ENCODE peak calls at places on chromosomes 3 and 15, in six cellular contexts. P, S, W, Q, N and L are unnamed samples.

GRCh38 chr15:30990451-30991300 is 752 bp downstream of the MTMR10 start:
- DNase-seq in Q (no peak), N (no peak), S (no peak), W (no peak), P (no peak), L (no peak)

GRCh38 chr15:39442898-39443297 is 138.0 kb upstream of the THBS1 start:
- DNase-seq in W (no peak), Q (no peak), N (no peak), S (no peak), P (no peak), L (no peak)

GRCh38 chr3:176663819-176664218 is 533.5 kb downstream of the TBL1XR1 start:
- DNase-seq in N (no peak), Q (no peak), S (peak), P (peak), W (peak), L (peak)

GRCh38 chr3:157131861-157132260 is 28.1 kb downstream of the CCNL1 start:
- DNase-seq in Q (no peak), N (no peak), P (no peak), S (no peak), W (no peak), L (no peak)

GRCh38 chr15:82231233-82231632 is 31.3 kb downstream of the EFL1 start:
- DNase-seq in P (no peak), Q (no peak), W (no peak), S (no peak), N (no peak), L (no peak)

GRCh38 chr3:63096248-63097058 is 181.7 kb upstream of the SYNPR start:
- DNase-seq in Q (no peak), W (no peak), S (no peak), N (no peak), P (no peak), L (no peak)

GRCh38 chr15:37783290-37783689 is 151.2 kb upstream of the TMCO5A start:
- DNase-seq in W (no peak), Q (no peak), P (no peak), N (no peak), S (no peak), L (no peak)

GRCh38 chr15:42010434-42010833 is 10.4 kb downstream of the PLA2G4E start:
- DNase-seq in P (no peak), N (no peak), Q (no peak), S (no peak), W (no peak), L (no peak)

GRCh38 chr3:172869797-172870518 is 119.4 kb downstream of the ECT2 start:
- DNase-seq in Q (no peak), S (no peak), P (no peak), N (no peak), W (no peak), L (no peak)

GRCh38 chr3:14616606-14617507 is 34.7 kb upstream of the CCDC174 start:
- DNase-seq in N (no peak), P (no peak), W (no peak), Q (no peak), S (no peak), L (no peak)

GRCh38 chr3:27641888-27642601 is 80.1 kb downstream of the EOMES start:
- DNase-seq in P (no peak), S (no peak), N (no peak), W (no peak), Q (no peak), L (no peak)

GRCh38 chr3:45983865-45984264 is 11.8 kb downstream of the FYCO1 start:
- DNase-seq in W (no peak), N (no peak), S (no peak), P (no peak), Q (no peak), L (no peak)

GRCh38 chr3:172084871-172085556 is 45.6 kb downstream of the FNDC3B start:
- DNase-seq in Q (no peak), S (no peak), N (no peak), P (no peak), W (no peak), L (no peak)

GRCh38 chr3:70989174-70989573 is 594.4 kb downstream of the FOXP1 start:
- DNase-seq in S (peak), Q (no peak), W (no peak), N (no peak), P (peak), L (no peak)

GRCh38 chr3:185830018-185830797 is 5.4 kb upstream of the IGF2BP2 start:
- DNase-seq in N (no peak), S (no peak), P (no peak), W (no peak), Q (no peak), L (no peak)

GRCh38 chr3:65729973-65730372 is 308.7 kb downstream of the MAGI1 start:
- DNase-seq in W (no peak), Q (no peak), P (peak), S (no peak), N (no peak), L (no peak)

GRCh38 chr15:22951381-22952280 is 28.5 kb downstream of the CYFIP1 start:
- DNase-seq in S (no peak), P (no peak), N (no peak), W (no peak), Q (no peak), L (no peak)

GRCh38 chr3:142022381-142022780 is 127.0 kb downstream of the TFDP2 start:
- DNase-seq in S (no peak), W (peak), Q (no peak), N (no peak), P (no peak), L (peak)

GRCh38 chr15:94206463-94207167 is 24.7 kb upstream of the MCTP2 start:
- DNase-seq in Q (no peak), N (no peak), S (no peak), P (peak), W (no peak), L (no peak)

GRCh38 chr3:189355481-189356201 is 183.9 kb downstream of the TPRG1 start:
- DNase-seq in N (no peak), W (no peak), S (peak), Q (no peak), P (no peak), L (no peak)

GRCh38 chr15:29139540-29140459 is 129.8 kb downstream of the NSMCE3 start:
- DNase-seq in N (peak), P (no peak), Q (peak), W (peak), S (no peak), L (peak)

GRCh38 chr15:73822998-73823397 is 50.4 kb upstream of the TBC1D21 start:
- DNase-seq in N (peak), W (no peak), S (no peak), P (no peak), Q (no peak), L (no peak)

GRCh38 chr15:77017761-77018720 is 23.1 kb downstream of the PSTPIP1 start:
- DNase-seq in W (peak), N (no peak), S (no peak), Q (no peak), P (no peak), L (no peak)

GRCh38 chr15:36358094-36358961 is 221.1 kb upstream of the CDIN1 start:
- DNase-seq in W (no peak), S (peak), Q (no peak), P (no peak), N (no peak), L (no peak)

GRCh38 chr3:101926594-101927105 is 77.3 kb downstream of the NFKBIZ start:
- DNase-seq in P (no peak), W (no peak), Q (no peak), S (no peak), N (no peak), L (no peak)

GRCh38 chr15:65613365-65613764 is 2.4 kb upstream of the INTS14 start:
- DNase-seq in S (no peak), P (no peak), W (no peak), N (no peak), Q (no peak), L (no peak)

GRCh38 chr3:13229291-13229949 is 156.2 kb upstream of the IQSEC1 start:
- DNase-seq in W (peak), S (no peak), P (no peak), N (no peak), Q (no peak), L (peak)

GRCh38 chr3:44476181-44476599 is 1.3 kb downstream of the ZNF445 start:
- DNase-seq in W (no peak), S (no peak), P (peak), N (no peak), Q (no peak), L (no peak)

GRCh38 chr3:52494446-52494845 is 692 bp upstream of the STAB1 start:
- DNase-seq in Q (peak), S (no peak), W (no peak), P (no peak), N (no peak), L (no peak)
- TF ChIP-seq CTCF in Q (no peak), S (no peak), W (no peak), P (no peak), N (no peak), L (peak)

GRCh38 chr15:68773036-68773435 is 47.7 kb downstream of the ANP32A start:
- DNase-seq in Q (no peak), W (no peak), N (no peak), S (no peak), P (no peak), L (no peak)
- TF ChIP-seq CTCF in Q (no peak), W (no peak), N (no peak), S (no peak), P (no peak), L (no peak)

GRCh38 chr15:92421980-92422379 is 28.3 kb downstream of the ST8SIA2 start:
- DNase-seq in S (no peak), Q (no peak), N (no peak), W (no peak), P (peak), L (no peak)
- TF ChIP-seq CTCF in S (no peak), Q (no peak), N (no peak), W (no peak), P (no peak), L (no peak)

GRCh38 chr3:51722362-51722761 is 15.5 kb downstream of the GRM2 start:
- DNase-seq in Q (no peak), P (no peak), S (no peak), N (no peak), W (no peak), L (no peak)
- TF ChIP-seq CTCF in Q (no peak), P (no peak), S (no peak), N (no peak), W (no peak), L (no peak)

GRCh38 chr15:78599189-78599588 is 21.6 kb downstream of the CHRNA3 start:
- DNase-seq in W (no peak), Q (no peak), S (no peak), N (no peak), P (no peak), L (no peak)

GRCh38 chr15:78605201-78605600 is 15.6 kb downstream of the CHRNA3 start:
- DNase-seq in P (no peak), S (no peak), W (no peak), Q (no peak), N (no peak), L (no peak)

GRCh38 chr15:78605680-78606079 is 15.1 kb downstream of the CHRNA3 start:
- DNase-seq in N (no peak), P (no peak), S (no peak), W (no peak), Q (no peak), L (no peak)

GRCh38 chr15:78604420-78604819 is 16.4 kb downstream of the CHRNA3 start:
- DNase-seq in W (no peak), Q (no peak), N (no peak), S (no peak), P (no peak), L (no peak)
- TF ChIP-seq CTCF in W (no peak), Q (no peak), N (no peak), S (no peak), P (no peak), L (no peak)

GRCh38 chr15:63473999-63474809 is 30.2 kb upstream of the USP3 start:
- DNase-seq in P (no peak), Q (no peak), W (peak), N (no peak), S (peak), L (peak)
- TF ChIP-seq CTCF in P (no peak), Q (no peak), W (peak), N (no peak), S (peak), L (peak)

GRCh38 chr15:97966924-97967620 is 6.6 kb downstream of the ARRDC4 start:
- DNase-seq in W (no peak), Q (no peak), S (no peak), N (no peak), P (no peak), L (no peak)

GRCh38 chr15:97968380-97968779 is 7.9 kb downstream of the ARRDC4 start:
- DNase-seq in P (peak), W (no peak), Q (no peak), N (no peak), S (no peak), L (no peak)

GRCh38 chr15:97976129-97976528 is 15.6 kb downstream of the ARRDC4 start:
- DNase-seq in Q (no peak), N (no peak), P (no peak), W (no peak), S (no peak), L (no peak)

GRCh38 chr15:97976766-97977503 is 16.4 kb downstream of the ARRDC4 start:
- DNase-seq in P (no peak), W (no peak), Q (no peak), S (no peak), N (no peak), L (no peak)

GRCh38 chr15:97972366-97972765 is 11.9 kb downstream of the ARRDC4 start:
- DNase-seq in Q (peak), N (no peak), P (no peak), W (no peak), S (no peak), L (no peak)
- TF ChIP-seq CTCF in Q (no peak), N (no peak), P (no peak), W (no peak), S (no peak), L (no peak)

DNA sequence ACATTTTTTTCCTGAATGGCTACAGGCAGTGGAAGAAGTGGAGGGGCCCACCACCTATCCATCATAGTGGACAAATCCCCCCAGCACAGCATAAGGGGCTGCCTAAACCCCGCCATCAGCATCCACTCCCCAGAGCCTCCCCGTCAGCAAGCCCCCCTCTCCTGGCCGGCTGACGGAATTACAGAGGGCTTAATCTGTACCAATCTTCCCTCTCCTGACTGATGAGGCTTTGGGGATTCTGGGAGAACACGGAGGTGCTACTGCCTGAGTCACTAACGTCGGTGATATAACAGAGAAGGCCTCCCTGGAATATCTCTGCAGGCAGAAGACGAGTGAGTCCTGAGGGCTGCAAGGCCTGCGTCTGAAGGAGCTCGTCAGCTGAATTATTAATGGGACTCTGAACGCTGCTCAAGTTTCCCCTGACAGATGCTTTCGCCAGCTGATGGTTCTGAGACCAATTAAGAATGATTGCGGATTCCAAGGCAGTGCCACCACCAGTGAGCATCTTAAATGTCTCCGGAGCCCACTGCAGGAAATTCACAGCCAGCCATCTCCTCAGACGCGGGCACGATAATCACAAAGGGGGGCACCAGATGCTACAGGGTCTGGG is 147.7 kb downstream of the XXYLT1 start:
- DNase-seq in S (no peak), N (peak), Q (no peak), W (peak), P (no peak), L (peak)
- TF ChIP-seq CTCF in S (peak), N (peak), Q (no peak), W (peak), P (peak), L (peak)

DNA sequence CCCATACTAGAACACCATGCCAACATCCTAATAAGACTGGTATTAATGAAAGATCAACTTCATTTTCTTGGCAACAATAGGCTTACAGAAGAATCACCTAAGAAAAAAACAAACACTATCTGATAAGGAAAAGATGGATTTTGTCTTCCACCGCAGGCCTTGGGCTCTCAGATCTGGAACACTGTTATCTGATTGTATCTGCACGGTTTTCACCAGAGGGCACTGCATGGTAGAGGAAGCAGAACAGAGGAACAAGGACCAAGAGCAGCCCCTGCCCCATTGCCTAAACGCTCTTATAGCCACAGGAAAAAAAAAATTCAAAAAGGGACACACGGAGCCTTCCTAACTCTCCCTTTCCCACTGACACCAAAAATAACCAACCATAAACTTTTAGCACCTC is 23.4 kb downstream of the IL17RD start:
- DNase-seq in N (no peak), S (no peak), W (no peak), Q (no peak), P (no peak), L (no peak)
- TF ChIP-seq CTCF in N (no peak), S (peak), W (peak), Q (no peak), P (no peak), L (no peak)